ENCODE peak calls at places on chromosomes 13 and 19, in seven cellular contexts. S, G, Z, A, M, H and C are unnamed samples.

GRCh38 chr13:59706101-59706976 is 457.4 kb downstream of the DIAPH3 start:
- DNase-seq in S (no peak), G (no peak), Z (no peak), A (no peak), M (no peak), H (no peak), C (no peak)

GRCh38 chr19:10719466-10719961 is 1.6 kb downstream of the DNM2 start:
- DNase-seq in S (no peak), G (no peak), Z (no peak), A (no peak), M (no peak), H (peak; percentile 19), C (no peak)

GRCh38 chr13:64993514-64994164 is 2236.5 kb downstream of the PCDH9 start:
- DNase-seq in S (no peak), G (no peak), Z (no peak), A (no peak), M (no peak), H (no peak), C (no peak)

GRCh38 chr19:5131866-5132561 is 163.1 kb downstream of the KDM4B start:
- DNase-seq in S (no peak), G (no peak), Z (peak; percentile 64), A (peak; percentile 61), M (no peak), H (peak; percentile 54), C (no peak)

GRCh38 chr13:76820759-76821158 is 65.4 kb downstream of the KCTD12 start:
- DNase-seq in S (no peak), G (no peak), Z (no peak), A (peak; percentile 18), M (no peak), H (peak; percentile 18), C (no peak)

GRCh38 chr19:29587518-29587986 is 18.5 kb upstream of the POP4 start:
- DNase-seq in S (no peak), G (peak; percentile 35), Z (peak; percentile 22), A (no peak), M (no peak), H (no peak), C (no peak)

GRCh38 chr13:110216403-110217041 is 90.4 kb downstream of the COL4A1 start:
- DNase-seq in S (no peak), G (no peak), Z (no peak), A (no peak), M (no peak), H (no peak), C (no peak)

GRCh38 chr19:49338691-49339363 is 3.6 kb downstream of the CD37 start:
- DNase-seq in S (peak; percentile 96), G (no peak), Z (peak; percentile 64), A (peak; percentile 94), M (peak; percentile 95), H (peak; percentile 97), C (peak; percentile 93)

GRCh38 chr13:52892925-52893324 is 44.5 kb upstream of the PCDH8 start:
- DNase-seq in S (peak; percentile 31), G (no peak), Z (no peak), A (no peak), M (no peak), H (no peak), C (no peak)

GRCh38 chr19:36528921-36529518 is 949 bp upstream of the ZNF260 start:
- DNase-seq in S (no peak), G (no peak), Z (no peak), A (peak; percentile 38), M (peak; percentile 4), H (no peak), C (no peak)

GRCh38 chr13:20118268-20119140 is 42.3 kb downstream of the GJA3 start:
- DNase-seq in S (peak; percentile 74), G (peak; percentile 13), Z (peak; percentile 20), A (peak; percentile 63), M (peak; percentile 52), H (peak; percentile 80), C (peak; percentile 74)

GRCh38 chr13:110993788-110994187 is 78.9 kb upstream of the ANKRD10 start:
- DNase-seq in S (no peak), G (no peak), Z (no peak), A (peak; percentile 26), M (no peak), H (no peak), C (no peak)

GRCh38 chr13:82011355-82011754 is 1670.4 kb upstream of the SPRY2 start:
- DNase-seq in S (no peak), G (no peak), Z (no peak), A (peak; percentile 4), M (no peak), H (no peak), C (no peak)

GRCh38 chr19:39498262-39499081 is at the start of gene DLL3:
- DNase-seq in S (no peak), G (peak; percentile 29), Z (no peak), A (no peak), M (peak; percentile 64), H (no peak), C (no peak)

GRCh38 chr19:17784201-17785008 is 10.5 kb upstream of the B3GNT3 start:
- DNase-seq in S (peak; percentile 78), G (peak; percentile 71), Z (peak; percentile 72), A (peak; percentile 87), M (peak; percentile 84), H (peak; percentile 70), C (peak; percentile 71)